ENCODE peak calls at places on chromosomes 7 and 10, in eight cellular contexts. A is H9, L is B cell, R is lower lobe of right lung, Q is uterus, B is foreskin keratinocyte, T is fibroblast of the aortic adventitia, X is H1. V is an unnamed sample.

GRCh38 chr7:117411539-117411938 is 15.8 kb downstream of the ASZ1 start:
- DNase-seq in X (no peak), A (no peak), Q (no peak), T (no peak), R (no peak), B (no peak), L (no peak), V (no peak)

GRCh38 chr10:43037942-43038782 is 38.7 kb upstream of the RET start:
- DNase-seq in B (no peak), L (no peak), Q (peak; percentile 3), T (no peak), X (peak; percentile 38), A (peak; percentile 18), R (no peak), V (peak; percentile 58)

GRCh38 chr10:28200804-28201203 is 102.1 kb downstream of the MPP7 start:
- DNase-seq in A (no peak), B (peak; percentile 51), X (no peak), T (no peak), L (no peak), Q (no peak), R (no peak), V (no peak)

GRCh38 chr7:36474283-36475010 is 84.8 kb downstream of the ANLN start:
- DNase-seq in R (no peak), T (peak; percentile 69), Q (no peak), X (no peak), B (no peak), L (no peak), A (no peak), V (no peak)

GRCh38 chr10:14603539-14604102 is 171.1 kb downstream of the FAM107B start:
- DNase-seq in A (peak; percentile 27), Q (no peak), B (peak; percentile 34), R (no peak), T (no peak), X (peak; percentile 52), L (no peak), V (peak; percentile 82)

GRCh38 chr7:93717217-93717900 is 142.8 kb upstream of the CALCR start:
- DNase-seq in B (peak; percentile 86), L (no peak), Q (no peak), R (no peak), T (peak; percentile 11), X (no peak), A (no peak), V (no peak)

GRCh38 chr7:30771859-30772429 is 727 bp downstream of the MINDY4 start:
- DNase-seq in L (peak; percentile 39), Q (no peak), B (no peak), X (no peak), T (no peak), R (no peak), A (no peak), V (peak; percentile 74)

GRCh38 chr7:13106513-13106912 is 419.1 kb downstream of the ARL4A start:
- DNase-seq in X (no peak), B (no peak), L (no peak), T (no peak), Q (no peak), A (no peak), R (no peak), V (no peak)

GRCh38 chr10:33237736-33238624 is 96.5 kb downstream of the NRP1 start:
- DNase-seq in T (peak; percentile 93), L (no peak), X (no peak), R (no peak), B (peak; percentile 97), Q (no peak), A (no peak), V (peak; percentile 88)

GRCh38 chr7:133369130-133369529 is 116.3 kb downstream of the EXOC4 start:
- DNase-seq in L (no peak), B (no peak), A (no peak), R (no peak), Q (no peak), T (no peak), X (no peak), V (peak; percentile 5)

GRCh38 chr10:90306187-90306586 is 551.7 kb downstream of the HTR7 start:
- DNase-seq in T (peak; percentile 86), R (no peak), A (no peak), X (no peak), L (no peak), B (no peak), Q (no peak), V (peak; percentile 70)

GRCh38 chr7:42237891-42238531 is 1.0 kb upstream of the GLI3 start:
- DNase-seq in L (no peak), X (peak; percentile 81), B (peak; percentile 53), R (peak; percentile 66), T (peak; percentile 48), A (peak; percentile 83), Q (peak; percentile 93), V (peak; percentile 93)

GRCh38 chr7:55928006-55928767 is 23.5 kb upstream of the MRPS17 start:
- DNase-seq in X (no peak), Q (no peak), T (no peak), B (no peak), L (no peak), A (no peak), R (no peak), V (no peak)

GRCh38 chr7:44283381-44284211 is 41.8 kb downstream of the CAMK2B start:
- DNase-seq in T (no peak), R (peak; percentile 25), Q (peak; percentile 6), X (peak; percentile 38), A (peak; percentile 14), L (no peak), B (no peak), V (peak; percentile 90)

GRCh38 chr10:109956454-109957091 is 33.3 kb upstream of the XPNPEP1 start:
- DNase-seq in B (peak; percentile 32), L (peak; percentile 41), Q (no peak), T (peak; percentile 58), X (no peak), R (no peak), A (peak; percentile 53), V (peak; percentile 80)

GRCh38 chr10:79562135-79562756 is 2.0 kb upstream of the SFTPA2 start:
- DNase-seq in X (peak; percentile 84), L (no peak), Q (no peak), R (peak; percentile 77), A (peak; percentile 78), B (peak; percentile 39), T (peak; percentile 53), V (peak; percentile 87)

GRCh38 chr10:59057350-59057749 is 119.1 kb upstream of the PHYHIPL start:
- DNase-seq in B (no peak), X (no peak), T (no peak), R (no peak), L (no peak), A (no peak), Q (no peak), V (no peak)

GRCh38 chr7:19069842-19070241 is 47.6 kb downstream of the TWIST1 start:
- DNase-seq in R (no peak), B (peak; percentile 15), Q (no peak), L (no peak), A (no peak), X (no peak), T (peak; percentile 33), V (peak; percentile 3)
- TF ChIP-seq CTCF in R (no peak), B (peak; percentile 54), Q (no peak), L (no peak), A (peak; percentile 58), X (peak; percentile 34), T (no peak), V (peak; percentile 34)

GRCh38 chr7:2732959-2733584 is 45.1 kb downstream of the AMZ1 start:
- DNase-seq in X (peak; percentile 33), A (peak; percentile 15), B (peak; percentile 18), T (peak; percentile 54), Q (peak; percentile 74), R (no peak), L (no peak), V (peak; percentile 90)
- TF ChIP-seq CTCF in X (no peak), A (no peak), B (peak; percentile 9), T (no peak), Q (no peak), R (no peak), L (no peak), V (no peak)

GRCh38 chr10:61023053-61023452 is 79.1 kb upstream of the RHOBTB1 start:
- DNase-seq in B (no peak), T (no peak), Q (no peak), X (no peak), A (no peak), R (no peak), L (no peak), V (no peak)

GRCh38 chr10:61021926-61022325 is 77.9 kb upstream of the RHOBTB1 start:
- DNase-seq in Q (no peak), T (no peak), L (no peak), B (no peak), R (no peak), X (no peak), A (no peak), V (no peak)

GRCh38 chr10:61028861-61029361 is 84.9 kb upstream of the RHOBTB1 start:
- DNase-seq in R (no peak), B (peak; percentile 90), T (peak; percentile 10), Q (no peak), L (no peak), X (no peak), A (no peak), V (no peak)

GRCh38 chr10:61020420-61021158 is 76.6 kb upstream of the RHOBTB1 start:
- DNase-seq in A (no peak), X (no peak), T (no peak), L (no peak), B (no peak), R (no peak), Q (no peak), V (no peak)

DNA sequence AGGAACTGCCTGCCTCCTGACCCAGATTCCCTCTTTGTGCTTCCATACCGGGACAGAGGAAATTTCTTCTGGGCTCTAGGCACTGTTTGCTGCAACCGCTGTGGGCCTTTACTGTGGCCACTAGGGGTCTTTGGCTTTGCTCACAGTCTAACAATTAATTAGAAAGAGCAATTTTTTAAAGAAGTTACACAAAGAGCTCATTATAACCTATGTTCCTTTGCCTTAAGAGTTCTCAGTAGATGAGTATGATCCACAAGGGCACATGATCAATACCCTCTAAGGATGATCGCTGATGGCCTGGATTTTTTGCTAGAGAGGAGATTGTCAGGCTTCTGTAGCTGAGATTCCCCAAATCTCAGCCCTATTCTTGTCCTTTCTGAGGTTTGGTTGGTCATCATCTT is 80.8 kb upstream of the RHOBTB1 start:
- DNase-seq in B (no peak), L (no peak), T (no peak), X (no peak), A (peak; percentile 43), R (no peak), Q (no peak), V (peak; percentile 66)
- TF ChIP-seq CTCF in B (peak; percentile 57), L (peak; percentile 72), T (peak; percentile 63), X (peak; percentile 70), A (peak; percentile 87), R (peak; percentile 45), Q (peak; percentile 28), V (peak; percentile 79)

DNA sequence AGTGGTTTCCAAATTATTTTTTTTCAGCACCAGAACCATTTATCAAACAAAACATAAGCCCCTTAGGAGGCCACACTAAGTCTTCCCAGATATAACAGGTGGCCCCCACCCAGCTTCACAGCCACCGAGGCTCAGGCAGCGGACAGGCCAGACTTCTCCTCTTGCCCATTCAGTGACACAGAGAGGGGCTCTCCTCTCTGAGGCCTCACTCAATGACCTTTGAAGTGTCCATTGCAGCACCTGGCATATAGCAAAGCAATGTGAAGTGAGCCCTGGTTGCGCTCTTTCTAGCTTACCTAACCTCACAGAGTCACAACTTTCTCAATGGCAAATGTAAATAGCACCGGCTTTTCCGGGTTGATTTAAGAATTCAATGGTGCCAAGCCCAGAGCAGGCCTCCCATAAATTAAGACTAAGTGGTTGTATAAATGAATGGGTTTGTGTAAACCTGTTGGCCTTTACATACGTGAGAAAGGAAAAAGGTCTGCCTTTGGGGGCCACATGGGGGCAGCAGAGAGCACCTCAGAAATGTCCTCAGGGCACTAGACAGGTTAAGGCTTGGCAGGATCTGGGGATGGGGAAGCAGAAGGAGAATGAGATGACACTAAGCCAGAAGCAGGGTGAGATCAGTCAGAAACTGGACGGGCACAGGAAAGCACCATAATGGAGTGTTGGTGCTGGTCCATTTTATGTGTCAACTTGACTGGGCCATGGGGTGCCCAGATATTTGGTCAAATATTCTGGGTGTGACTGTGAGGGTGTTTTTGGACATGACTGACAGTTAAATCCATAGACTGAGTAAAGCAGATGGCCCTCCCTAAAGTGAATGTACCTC is 59.1 kb downstream of the FRMPD2 start:
- DNase-seq in A (peak; percentile 72), B (peak; percentile 71), Q (no peak), T (peak; percentile 35), R (no peak), X (peak; percentile 82), L (no peak), V (no peak)
- TF ChIP-seq CTCF in A (peak; percentile 88), B (peak; percentile 93), Q (no peak), T (peak; percentile 74), R (peak; percentile 55), X (peak; percentile 86), L (peak; percentile 47), V (peak; percentile 81)

V was measured in osteoblast.